ENCODE peak calls at places on chromosomes 11 and 22, in eight cellular contexts. J, Z, Y, G, L, K, H and O are unnamed samples.

GRCh38 chr11:73218106-73218829 is at the start of gene P2RY2:
- DNase-seq in J (no peak), Z (no peak), Y (peak; percentile 88), G (no peak), L (peak; percentile 79), K (peak; percentile 58), H (peak; percentile 32), O (peak; percentile 15)

GRCh38 chr11:34405079-34405858 is 33.5 kb upstream of the CAT start:
- DNase-seq in J (no peak), Z (peak; percentile 2), Y (no peak), G (no peak), L (no peak), K (no peak), H (peak; percentile 57), O (no peak)

GRCh38 chr11:128061321-128061871 is 526.0 kb downstream of the ETS1 start:
- DNase-seq in J (no peak), Z (no peak), Y (no peak), G (no peak), L (peak; percentile 39), K (no peak), H (no peak), O (peak; percentile 81)

GRCh38 chr22:31150615-31151014 is 9.4 kb upstream of the RNF185 start:
- DNase-seq in J (no peak), Z (no peak), Y (no peak), G (no peak), L (no peak), K (no peak), H (peak; percentile 14), O (no peak)

GRCh38 chr11:60951909-60952741 is at the start of gene SLC15A3:
- DNase-seq in J (no peak), Z (no peak), Y (peak; percentile 93), G (no peak), L (no peak), K (peak; percentile 62), H (peak; percentile 93), O (no peak)

GRCh38 chr11:70507466-70508230 is 109.3 kb downstream of the CTTN start:
- DNase-seq in J (no peak), Z (no peak), Y (no peak), G (no peak), L (no peak), K (no peak), H (no peak), O (no peak)

GRCh38 chr11:81036168-81036870 is 1595.5 kb upstream of the TENM4 start:
- DNase-seq in J (no peak), Z (no peak), Y (no peak), G (no peak), L (no peak), K (no peak), H (no peak), O (no peak)

GRCh38 chr11:12692238-12693074 is 18.2 kb downstream of the TEAD1 start:
- DNase-seq in J (peak; percentile 30), Z (no peak), Y (peak; percentile 63), G (no peak), L (peak; percentile 69), K (no peak), H (no peak), O (peak; percentile 75)

GRCh38 chr11:33691051-33691864 is 9.4 kb downstream of the C11orf91 start:
- DNase-seq in J (no peak), Z (no peak), Y (no peak), G (no peak), L (no peak), K (no peak), H (no peak), O (peak; percentile 12)

GRCh38 chr22:39954584-39955055 is 5.6 kb upstream of the TMA7B start:
- DNase-seq in J (no peak), Z (no peak), Y (no peak), G (no peak), L (no peak), K (no peak), H (peak; percentile 71), O (no peak)

GRCh38 chr22:42837556-42837955 is 19.5 kb downstream of the ARFGAP3 start:
- DNase-seq in J (no peak), Z (no peak), Y (no peak), G (no peak), L (no peak), K (no peak), H (no peak), O (no peak)

GRCh38 chr22:35918466-35918865 is 110.2 kb downstream of the RBFOX2 start:
- DNase-seq in J (no peak), Z (no peak), Y (no peak), G (no peak), L (no peak), K (no peak), H (no peak), O (no peak)

GRCh38 chr22:27986459-27986858 is 67.4 kb upstream of the PITPNB start:
- DNase-seq in J (no peak), Z (no peak), Y (no peak), G (no peak), L (no peak), K (no peak), H (no peak), O (no peak)

GRCh38 chr11:87179621-87180020 is 141.9 kb downstream of the TMEM135 start:
- DNase-seq in J (no peak), Z (no peak), Y (no peak), G (no peak), L (no peak), K (no peak), H (no peak), O (no peak)

GRCh38 chr11:64089493-64089892 is 53.8 kb downstream of the FLRT1 start:
- DNase-seq in J (no peak), Z (no peak), Y (no peak), G (no peak), L (no peak), K (no peak), H (no peak), O (no peak)

GRCh38 chr11:74265256-74265655 is 46.2 kb downstream of the P4HA3 start:
- DNase-seq in J (no peak), Z (no peak), Y (no peak), G (no peak), L (no peak), K (no peak), H (no peak), O (no peak)

GRCh38 chr11:134532176-134532920 is 120.3 kb upstream of the B3GAT1 start:
- DNase-seq in J (no peak), Z (no peak), Y (no peak), G (no peak), L (no peak), K (no peak), H (no peak), O (no peak)

GRCh38 chr11:97895572-97895971 is 1125.2 kb upstream of the CNTN5 start:
- DNase-seq in J (no peak), Z (no peak), Y (no peak), G (no peak), L (no peak), K (no peak), H (no peak), O (no peak)

GRCh38 chr11:19868281-19868821 is 155.7 kb downstream of the NAV2 start:
- DNase-seq in J (peak; percentile 11), Z (no peak), Y (no peak), G (no peak), L (no peak), K (no peak), H (no peak), O (peak; percentile 54)

GRCh38 chr11:33658195-33658900 is 42.3 kb downstream of the C11orf91 start:
- DNase-seq in J (no peak), Z (no peak), Y (no peak), G (no peak), L (peak; percentile 39), K (no peak), H (no peak), O (no peak)

GRCh38 chr11:32137263-32137662 is 46.4 kb downstream of the RCN1 start:
- DNase-seq in J (no peak), Z (no peak), Y (no peak), G (no peak), L (no peak), K (no peak), H (no peak), O (no peak)

GRCh38 chr11:119594639-119595249 is 134.3 kb downstream of the NECTIN1 start:
- DNase-seq in J (no peak), Z (no peak), Y (no peak), G (no peak), L (no peak), K (no peak), H (no peak), O (no peak)

GRCh38 chr22:36185828-36186624 is 15.6 kb downstream of the APOL4 start:
- DNase-seq in J (no peak), Z (no peak), Y (no peak), G (no peak), L (no peak), K (no peak), H (no peak), O (no peak)

GRCh38 chr22:45064313-45065268 is 54.8 kb upstream of the PHF21B start:
- DNase-seq in J (no peak), Z (no peak), Y (peak; percentile 14), G (no peak), L (no peak), K (no peak), H (peak; percentile 46), O (no peak)

GRCh38 chr22:37556750-37557149 is 3.5 kb upstream of the CDC42EP1 start:
- DNase-seq in J (no peak), Z (no peak), Y (no peak), G (no peak), L (no peak), K (no peak), H (no peak), O (no peak)

GRCh38 chr11:19868871-19869270 is 156.2 kb downstream of the NAV2 start:
- DNase-seq in J (no peak), Z (no peak), Y (no peak), G (no peak), L (no peak), K (no peak), H (no peak), O (no peak)

GRCh38 chr11:85137597-85137996 is 489.5 kb downstream of the DLG2 start:
- DNase-seq in J (peak; percentile 65), Z (no peak), Y (no peak), G (no peak), L (no peak), K (no peak), H (no peak), O (no peak)

GRCh38 chr22:33051960-33052839 is 6.0 kb downstream of the SYN3 start:
- DNase-seq in J (no peak), Z (no peak), Y (no peak), G (no peak), L (peak; percentile 40), K (no peak), H (no peak), O (no peak)

GRCh38 chr22:43905681-43906080 is 13.9 kb upstream of the PNPLA5 start:
- DNase-seq in J (no peak), Z (no peak), Y (no peak), G (no peak), L (no peak), K (no peak), H (no peak), O (no peak)